ENCODE peak calls at places on chromosomes 3 and 15, in ten cellular contexts. One of them, this sample, is unnamed.

GRCh38 chr3:7602297-7602696 is 741.4 kb downstream of the GRM7 start:
- DNase-seq in bronchial epithelial cell: no peak
- DNase-seq in activated CD4-positive, alpha-beta memory T cell treated with anti-CD3 and anti-CD28 coated beads, Interleukin-2, amount 10 ng/mL, durations not matched to agents 7 days and 5 days: no peak
- DNase-seq in HTR-8/SVneo: no peak
- DNase-seq in progenitor cell of endocrine pancreas: no peak
- DNase-seq in T1000: no peak
- DNase-seq in ureter: no peak
- DNase-seq in MCF 10A: no peak
- DNase-seq in nucleus accumbens: no peak
- DNase-seq in CD14-positive monocyte: no peak
- DNase-seq in this sample: no peak

GRCh38 chr3:4413467-4413866 is 53.6 kb downstream of the SUMF1 start:
- DNase-seq in nucleus accumbens: no peak
- DNase-seq in progenitor cell of endocrine pancreas: no peak
- DNase-seq in HTR-8/SVneo: no peak
- DNase-seq in MCF 10A: peak; percentile 69
- DNase-seq in CD14-positive monocyte: no peak
- DNase-seq in T1000: no peak
- DNase-seq in activated CD4-positive, alpha-beta memory T cell treated with anti-CD3 and anti-CD28 coated beads, Interleukin-2, amount 10 ng/mL, durations not matched to agents 7 days and 5 days: no peak
- DNase-seq in bronchial epithelial cell: peak; percentile 88
- DNase-seq in ureter: no peak
- DNase-seq in this sample: no peak

GRCh38 chr3:107117922-107118576 is 259.2 kb upstream of the CCDC54 start:
- DNase-seq in CD14-positive monocyte: no peak
- DNase-seq in HTR-8/SVneo: peak; percentile 67
- DNase-seq in bronchial epithelial cell: peak; percentile 31
- DNase-seq in ureter: no peak
- DNase-seq in nucleus accumbens: peak; percentile 66
- DNase-seq in progenitor cell of endocrine pancreas: no peak
- DNase-seq in activated CD4-positive, alpha-beta memory T cell treated with anti-CD3 and anti-CD28 coated beads, Interleukin-2, amount 10 ng/mL, durations not matched to agents 7 days and 5 days: no peak
- DNase-seq in T1000: peak; percentile 35
- DNase-seq in MCF 10A: peak; percentile 65
- DNase-seq in this sample: peak; percentile 86

GRCh38 chr15:28892789-28893610 is 7.2 kb downstream of the APBA2 start:
- DNase-seq in nucleus accumbens: no peak
- DNase-seq in ureter: no peak
- DNase-seq in bronchial epithelial cell: no peak
- DNase-seq in HTR-8/SVneo: no peak
- DNase-seq in activated CD4-positive, alpha-beta memory T cell treated with anti-CD3 and anti-CD28 coated beads, Interleukin-2, amount 10 ng/mL, durations not matched to agents 7 days and 5 days: no peak
- DNase-seq in progenitor cell of endocrine pancreas: no peak
- DNase-seq in CD14-positive monocyte: no peak
- DNase-seq in MCF 10A: no peak
- DNase-seq in T1000: no peak
- DNase-seq in this sample: no peak

GRCh38 chr15:71338827-71339542 is 223.7 kb downstream of the THSD4 start:
- DNase-seq in ureter: no peak
- DNase-seq in progenitor cell of endocrine pancreas: no peak
- DNase-seq in CD14-positive monocyte: no peak
- DNase-seq in T1000: no peak
- DNase-seq in bronchial epithelial cell: no peak
- DNase-seq in nucleus accumbens: no peak
- DNase-seq in HTR-8/SVneo: no peak
- DNase-seq in MCF 10A: no peak
- DNase-seq in activated CD4-positive, alpha-beta memory T cell treated with anti-CD3 and anti-CD28 coated beads, Interleukin-2, amount 10 ng/mL, durations not matched to agents 7 days and 5 days: no peak
- DNase-seq in this sample: no peak

GRCh38 chr3:175404026-175404425 is 544.9 kb downstream of the NAALADL2 start:
- DNase-seq in bronchial epithelial cell: no peak
- DNase-seq in CD14-positive monocyte: no peak
- DNase-seq in ureter: no peak
- DNase-seq in T1000: no peak
- DNase-seq in progenitor cell of endocrine pancreas: no peak
- DNase-seq in activated CD4-positive, alpha-beta memory T cell treated with anti-CD3 and anti-CD28 coated beads, Interleukin-2, amount 10 ng/mL, durations not matched to agents 7 days and 5 days: no peak
- DNase-seq in MCF 10A: no peak
- DNase-seq in nucleus accumbens: no peak
- DNase-seq in HTR-8/SVneo: no peak
- DNase-seq in this sample: no peak

GRCh38 chr3:47431225-47431624 is 44.5 kb downstream of the SCAP start:
- DNase-seq in activated CD4-positive, alpha-beta memory T cell treated with anti-CD3 and anti-CD28 coated beads, Interleukin-2, amount 10 ng/mL, durations not matched to agents 7 days and 5 days: no peak
- DNase-seq in T1000: no peak
- DNase-seq in CD14-positive monocyte: no peak
- DNase-seq in HTR-8/SVneo: no peak
- DNase-seq in progenitor cell of endocrine pancreas: no peak
- DNase-seq in bronchial epithelial cell: no peak
- DNase-seq in nucleus accumbens: no peak
- DNase-seq in ureter: no peak
- DNase-seq in MCF 10A: no peak
- DNase-seq in this sample: no peak

GRCh38 chr15:64004582-64004981 is 41.7 kb downstream of the DAPK2 start:
- DNase-seq in progenitor cell of endocrine pancreas: no peak
- DNase-seq in activated CD4-positive, alpha-beta memory T cell treated with anti-CD3 and anti-CD28 coated beads, Interleukin-2, amount 10 ng/mL, durations not matched to agents 7 days and 5 days: no peak
- DNase-seq in nucleus accumbens: no peak
- DNase-seq in HTR-8/SVneo: no peak
- DNase-seq in CD14-positive monocyte: no peak
- DNase-seq in ureter: peak; percentile 56
- DNase-seq in T1000: no peak
- DNase-seq in bronchial epithelial cell: peak; percentile 95
- DNase-seq in MCF 10A: peak; percentile 98
- DNase-seq in this sample: no peak

GRCh38 chr3:185521349-185522138 is 22.7 kb upstream of the TMEM41A start:
- DNase-seq in activated CD4-positive, alpha-beta memory T cell treated with anti-CD3 and anti-CD28 coated beads, Interleukin-2, amount 10 ng/mL, durations not matched to agents 7 days and 5 days: no peak
- DNase-seq in HTR-8/SVneo: no peak
- DNase-seq in progenitor cell of endocrine pancreas: no peak
- DNase-seq in ureter: no peak
- DNase-seq in nucleus accumbens: no peak
- DNase-seq in T1000: no peak
- DNase-seq in bronchial epithelial cell: no peak
- DNase-seq in CD14-positive monocyte: no peak
- DNase-seq in MCF 10A: no peak
- DNase-seq in this sample: no peak

GRCh38 chr15:42737529-42738328 is 801 bp upstream of the CDAN1 start:
- DNase-seq in CD14-positive monocyte: no peak
- DNase-seq in ureter: no peak
- DNase-seq in bronchial epithelial cell: peak; percentile 4
- DNase-seq in progenitor cell of endocrine pancreas: no peak
- DNase-seq in nucleus accumbens: no peak
- DNase-seq in HTR-8/SVneo: no peak
- DNase-seq in MCF 10A: peak; percentile 62
- DNase-seq in T1000: no peak
- DNase-seq in activated CD4-positive, alpha-beta memory T cell treated with anti-CD3 and anti-CD28 coated beads, Interleukin-2, amount 10 ng/mL, durations not matched to agents 7 days and 5 days: no peak
- DNase-seq in this sample: no peak

GRCh38 chr3:18556503-18556902 is 131.4 kb upstream of the SATB1 start:
- DNase-seq in T1000: no peak
- DNase-seq in HTR-8/SVneo: no peak
- DNase-seq in activated CD4-positive, alpha-beta memory T cell treated with anti-CD3 and anti-CD28 coated beads, Interleukin-2, amount 10 ng/mL, durations not matched to agents 7 days and 5 days: peak; percentile 83
- DNase-seq in nucleus accumbens: no peak
- DNase-seq in MCF 10A: no peak
- DNase-seq in progenitor cell of endocrine pancreas: no peak
- DNase-seq in CD14-positive monocyte: no peak
- DNase-seq in ureter: no peak
- DNase-seq in bronchial epithelial cell: peak; percentile 37
- DNase-seq in this sample: no peak

GRCh38 chr3:40557558-40558161 is 32.9 kb downstream of the ZNF621 start:
- DNase-seq in activated CD4-positive, alpha-beta memory T cell treated with anti-CD3 and anti-CD28 coated beads, Interleukin-2, amount 10 ng/mL, durations not matched to agents 7 days and 5 days: no peak
- DNase-seq in CD14-positive monocyte: no peak
- DNase-seq in ureter: no peak
- DNase-seq in MCF 10A: no peak
- DNase-seq in HTR-8/SVneo: no peak
- DNase-seq in T1000: no peak
- DNase-seq in bronchial epithelial cell: no peak
- DNase-seq in nucleus accumbens: no peak
- DNase-seq in progenitor cell of endocrine pancreas: no peak
- DNase-seq in this sample: no peak

GRCh38 chr3:99896482-99896881 is 78.8 kb downstream of the CMSS1 start:
- DNase-seq in ureter: no peak
- DNase-seq in nucleus accumbens: no peak
- DNase-seq in MCF 10A: no peak
- DNase-seq in activated CD4-positive, alpha-beta memory T cell treated with anti-CD3 and anti-CD28 coated beads, Interleukin-2, amount 10 ng/mL, durations not matched to agents 7 days and 5 days: no peak
- DNase-seq in HTR-8/SVneo: no peak
- DNase-seq in progenitor cell of endocrine pancreas: no peak
- DNase-seq in bronchial epithelial cell: no peak
- DNase-seq in CD14-positive monocyte: no peak
- DNase-seq in T1000: no peak
- DNase-seq in this sample: peak; percentile 83

GRCh38 chr3:172869356-172869755 is 118.8 kb downstream of the ECT2 start:
- DNase-seq in T1000: no peak
- DNase-seq in activated CD4-positive, alpha-beta memory T cell treated with anti-CD3 and anti-CD28 coated beads, Interleukin-2, amount 10 ng/mL, durations not matched to agents 7 days and 5 days: no peak
- DNase-seq in CD14-positive monocyte: no peak
- DNase-seq in MCF 10A: peak; percentile 93
- DNase-seq in HTR-8/SVneo: no peak
- DNase-seq in ureter: no peak
- DNase-seq in progenitor cell of endocrine pancreas: no peak
- DNase-seq in nucleus accumbens: no peak
- DNase-seq in bronchial epithelial cell: peak; percentile 71
- DNase-seq in this sample: no peak

GRCh38 chr3:95319921-95320494 is 1257.1 kb downstream of the NSUN3 start:
- DNase-seq in progenitor cell of endocrine pancreas: no peak
- DNase-seq in HTR-8/SVneo: peak; percentile 10
- DNase-seq in T1000: no peak
- DNase-seq in nucleus accumbens: no peak
- DNase-seq in MCF 10A: no peak
- DNase-seq in CD14-positive monocyte: no peak
- DNase-seq in activated CD4-positive, alpha-beta memory T cell treated with anti-CD3 and anti-CD28 coated beads, Interleukin-2, amount 10 ng/mL, durations not matched to agents 7 days and 5 days: no peak
- DNase-seq in bronchial epithelial cell: peak; percentile 0
- DNase-seq in ureter: no peak
- DNase-seq in this sample: no peak

GRCh38 chr3:155497930-155498647 is 204.6 kb upstream of the STRIT1 start:
- DNase-seq in progenitor cell of endocrine pancreas: no peak
- DNase-seq in HTR-8/SVneo: no peak
- DNase-seq in activated CD4-positive, alpha-beta memory T cell treated with anti-CD3 and anti-CD28 coated beads, Interleukin-2, amount 10 ng/mL, durations not matched to agents 7 days and 5 days: no peak
- DNase-seq in CD14-positive monocyte: no peak
- DNase-seq in MCF 10A: peak; percentile 87
- DNase-seq in T1000: peak; percentile 13
- DNase-seq in ureter: no peak
- DNase-seq in nucleus accumbens: no peak
- DNase-seq in bronchial epithelial cell: peak; percentile 87
- DNase-seq in this sample: no peak

GRCh38 chr15:78739996-78740903 is 71.0 kb downstream of the ADAMTS7 start:
- DNase-seq in bronchial epithelial cell: peak; percentile 40
- DNase-seq in HTR-8/SVneo: no peak
- DNase-seq in MCF 10A: peak; percentile 67
- DNase-seq in T1000: no peak
- DNase-seq in activated CD4-positive, alpha-beta memory T cell treated with anti-CD3 and anti-CD28 coated beads, Interleukin-2, amount 10 ng/mL, durations not matched to agents 7 days and 5 days: peak; percentile 77
- DNase-seq in nucleus accumbens: no peak
- DNase-seq in ureter: peak; percentile 8
- DNase-seq in CD14-positive monocyte: peak; percentile 53
- DNase-seq in progenitor cell of endocrine pancreas: no peak
- DNase-seq in this sample: peak; percentile 94

GRCh38 chr3:124298951-124299350 is 307.0 kb upstream of the ROPN1 start:
- DNase-seq in nucleus accumbens: no peak
- DNase-seq in MCF 10A: no peak
- DNase-seq in CD14-positive monocyte: no peak
- DNase-seq in activated CD4-positive, alpha-beta memory T cell treated with anti-CD3 and anti-CD28 coated beads, Interleukin-2, amount 10 ng/mL, durations not matched to agents 7 days and 5 days: no peak
- DNase-seq in T1000: no peak
- DNase-seq in ureter: peak; percentile 54
- DNase-seq in progenitor cell of endocrine pancreas: no peak
- DNase-seq in HTR-8/SVneo: no peak
- DNase-seq in bronchial epithelial cell: no peak
- DNase-seq in this sample: no peak

GRCh38 chr3:88031543-88032148 is 27.2 kb downstream of the CGGBP1 start:
- DNase-seq in T1000: no peak
- DNase-seq in activated CD4-positive, alpha-beta memory T cell treated with anti-CD3 and anti-CD28 coated beads, Interleukin-2, amount 10 ng/mL, durations not matched to agents 7 days and 5 days: peak; percentile 25
- DNase-seq in nucleus accumbens: no peak
- DNase-seq in MCF 10A: peak; percentile 41
- DNase-seq in progenitor cell of endocrine pancreas: no peak
- DNase-seq in bronchial epithelial cell: peak; percentile 34
- DNase-seq in CD14-positive monocyte: no peak
- DNase-seq in ureter: no peak
- DNase-seq in HTR-8/SVneo: peak; percentile 22
- DNase-seq in this sample: peak; percentile 2

This sample was measured in GM23338.